ENCODE peak calls at places on chromosomes 11 and 22, in seven cellular contexts. One of them, this sample, is unnamed.

GRCh38 chr22:17085277-17086091 is 684 bp downstream of the IL17RA start:
- DNase-seq in H7: peak; percentile 77
- DNase-seq in small intestine: peak; percentile 38
- DNase-seq in LoVo: no peak
- DNase-seq in activated T-cell treated with anti-CD3 and anti-CD28 coated beads for 1 hour: no peak
- DNase-seq in NCI-H460: no peak
- DNase-seq in activated CD8-positive, alpha-beta T cell treated with anti-CD3 and anti-CD28 coated beads for 36 hours: peak; percentile 39
- DNase-seq in this sample: no peak

GRCh38 chr22:27985323-27986275 is 66.5 kb upstream of the PITPNB start:
- DNase-seq in activated T-cell treated with anti-CD3 and anti-CD28 coated beads for 1 hour: no peak
- DNase-seq in small intestine: no peak
- DNase-seq in LoVo: no peak
- DNase-seq in activated CD8-positive, alpha-beta T cell treated with anti-CD3 and anti-CD28 coated beads for 36 hours: no peak
- DNase-seq in H7: no peak
- DNase-seq in NCI-H460: no peak
- DNase-seq in this sample: no peak

GRCh38 chr11:12800032-12800671 is 125.9 kb downstream of the TEAD1 start:
- DNase-seq in activated CD8-positive, alpha-beta T cell treated with anti-CD3 and anti-CD28 coated beads for 36 hours: no peak
- DNase-seq in H7: peak; percentile 32
- DNase-seq in NCI-H460: no peak
- DNase-seq in LoVo: peak; percentile 69
- DNase-seq in small intestine: peak; percentile 90
- DNase-seq in activated T-cell treated with anti-CD3 and anti-CD28 coated beads for 1 hour: no peak
- DNase-seq in this sample: no peak

GRCh38 chr11:74370122-74370521 is 28.1 kb downstream of the PGM2L1 start:
- DNase-seq in activated CD8-positive, alpha-beta T cell treated with anti-CD3 and anti-CD28 coated beads for 36 hours: no peak
- DNase-seq in H7: no peak
- DNase-seq in activated T-cell treated with anti-CD3 and anti-CD28 coated beads for 1 hour: no peak
- DNase-seq in small intestine: no peak
- DNase-seq in NCI-H460: no peak
- DNase-seq in LoVo: no peak
- DNase-seq in this sample: no peak

GRCh38 chr11:7436657-7437056 is 48.6 kb upstream of the OLFML1 start:
- DNase-seq in NCI-H460: no peak
- DNase-seq in small intestine: peak; percentile 15
- DNase-seq in activated CD8-positive, alpha-beta T cell treated with anti-CD3 and anti-CD28 coated beads for 36 hours: peak; percentile 30
- DNase-seq in LoVo: no peak
- DNase-seq in activated T-cell treated with anti-CD3 and anti-CD28 coated beads for 1 hour: no peak
- DNase-seq in H7: no peak
- DNase-seq in this sample: no peak

GRCh38 chr22:26853495-26853894 is 196.1 kb downstream of the MIAT start:
- DNase-seq in H7: no peak
- DNase-seq in activated CD8-positive, alpha-beta T cell treated with anti-CD3 and anti-CD28 coated beads for 36 hours: no peak
- DNase-seq in activated T-cell treated with anti-CD3 and anti-CD28 coated beads for 1 hour: no peak
- DNase-seq in NCI-H460: no peak
- DNase-seq in small intestine: no peak
- DNase-seq in LoVo: no peak
- DNase-seq in this sample: no peak

GRCh38 chr22:22111267-22111751 is 128.7 kb upstream of the TOP3B start:
- DNase-seq in LoVo: no peak
- DNase-seq in H7: no peak
- DNase-seq in activated CD8-positive, alpha-beta T cell treated with anti-CD3 and anti-CD28 coated beads for 36 hours: peak; percentile 70
- DNase-seq in activated T-cell treated with anti-CD3 and anti-CD28 coated beads for 1 hour: no peak
- DNase-seq in small intestine: no peak
- DNase-seq in NCI-H460: no peak
- DNase-seq in this sample: no peak

GRCh38 chr22:23113847-23114720 is 27.7 kb downstream of the RSPH14 start:
- DNase-seq in NCI-H460: no peak
- DNase-seq in H7: no peak
- DNase-seq in LoVo: no peak
- DNase-seq in small intestine: no peak
- DNase-seq in activated T-cell treated with anti-CD3 and anti-CD28 coated beads for 1 hour: no peak
- DNase-seq in activated CD8-positive, alpha-beta T cell treated with anti-CD3 and anti-CD28 coated beads for 36 hours: no peak
- DNase-seq in this sample: no peak

GRCh38 chr22:26894362-26894761 is 237.0 kb downstream of the MIAT start:
- DNase-seq in LoVo: no peak
- DNase-seq in H7: no peak
- DNase-seq in NCI-H460: no peak
- DNase-seq in small intestine: no peak
- DNase-seq in activated T-cell treated with anti-CD3 and anti-CD28 coated beads for 1 hour: no peak
- DNase-seq in activated CD8-positive, alpha-beta T cell treated with anti-CD3 and anti-CD28 coated beads for 36 hours: no peak
- DNase-seq in this sample: no peak

GRCh38 chr11:123143921-123144320 is 51.1 kb downstream of the CLMP start:
- DNase-seq in H7: no peak
- DNase-seq in LoVo: no peak
- DNase-seq in NCI-H460: no peak
- DNase-seq in activated T-cell treated with anti-CD3 and anti-CD28 coated beads for 1 hour: no peak
- DNase-seq in small intestine: no peak
- DNase-seq in activated CD8-positive, alpha-beta T cell treated with anti-CD3 and anti-CD28 coated beads for 36 hours: no peak
- DNase-seq in this sample: no peak

GRCh38 chr11:117438371-117439000 is 110.8 kb downstream of the CEP164 start:
- DNase-seq in activated CD8-positive, alpha-beta T cell treated with anti-CD3 and anti-CD28 coated beads for 36 hours: peak; percentile 27
- DNase-seq in small intestine: no peak
- DNase-seq in H7: no peak
- DNase-seq in NCI-H460: no peak
- DNase-seq in LoVo: no peak
- DNase-seq in activated T-cell treated with anti-CD3 and anti-CD28 coated beads for 1 hour: no peak
- DNase-seq in this sample: no peak

GRCh38 chr11:2892215-2893020 is 6.8 kb upstream of the CDKN1C start:
- DNase-seq in activated CD8-positive, alpha-beta T cell treated with anti-CD3 and anti-CD28 coated beads for 36 hours: peak; percentile 84
- DNase-seq in small intestine: peak; percentile 43
- DNase-seq in LoVo: peak; percentile 11
- DNase-seq in activated T-cell treated with anti-CD3 and anti-CD28 coated beads for 1 hour: peak; percentile 36
- DNase-seq in NCI-H460: no peak
- DNase-seq in H7: peak; percentile 99
- DNase-seq in this sample: peak; percentile 50

This sample was measured in mesothelial cell of epicardium.